ENCODE peak calls at places on chromosome 7, in seven cellular contexts. S is suprapubic skin, G is HCT116, J is upper lobe of right lung, T is brain microvascular endothelial cell, Z is pancreas, B is upper lobe of left lung. C is an unnamed sample.

GRCh38 chr7:95865716-95866371 is 93.5 kb downstream of the DYNC1I1 start:
- DNase-seq in S (no peak), G (peak; percentile 7), J (no peak), T (peak; percentile 33), Z (no peak), B (no peak), C (no peak)

GRCh38 chr7:52260046-52260665 is 775.3 kb upstream of the POM121L12 start:
- DNase-seq in S (no peak), G (no peak), J (no peak), T (no peak), Z (no peak), B (no peak), C (no peak)

GRCh38 chr7:151425670-151426075 is 14.3 kb downstream of the CRYGN start:
- DNase-seq in S (peak; percentile 35), G (no peak), J (peak; percentile 6), T (peak; percentile 60), Z (no peak), B (no peak), C (no peak)

GRCh38 chr7:88344956-88345832 is 38.5 kb upstream of the STEAP4 start:
- DNase-seq in S (no peak), G (peak; percentile 23), J (peak; percentile 80), T (peak; percentile 28), Z (peak; percentile 50), B (peak; percentile 75), C (no peak)

GRCh38 chr7:17298840-17299476 is 506 bp downstream of the AHR start:
- DNase-seq in S (peak; percentile 80), G (no peak), J (peak; percentile 85), T (no peak), Z (peak; percentile 48), B (peak; percentile 59), C (no peak)

GRCh38 chr7:142412551-142413193 is 154.8 kb upstream of the PRSS58 start:
- DNase-seq in S (no peak), G (peak; percentile 69), J (no peak), T (peak; percentile 54), Z (peak; percentile 18), B (no peak), C (no peak)

GRCh38 chr7:39465055-39465929 is 100.9 kb upstream of the YAE1 start:
- DNase-seq in S (no peak), G (peak; percentile 56), J (no peak), T (peak; percentile 60), Z (peak; percentile 59), B (peak; percentile 48), C (peak; percentile 31)

GRCh38 chr7:3747452-3747851 is 446.4 kb downstream of the SDK1 start:
- DNase-seq in S (no peak), G (no peak), J (no peak), T (no peak), Z (no peak), B (no peak), C (no peak)

GRCh38 chr7:46720761-46721160 is 799.7 kb upstream of the IGFBP3 start:
- DNase-seq in S (no peak), G (no peak), J (no peak), T (no peak), Z (no peak), B (no peak), C (no peak)

GRCh38 chr7:70663680-70664079 is 468.3 kb upstream of the GALNT17 start:
- DNase-seq in S (no peak), G (no peak), J (no peak), T (no peak), Z (no peak), B (no peak), C (no peak)

GRCh38 chr7:73768661-73769480 is 1.2 kb downstream of the CLDN3 start:
- DNase-seq in S (no peak), G (no peak), J (no peak), T (no peak), Z (peak; percentile 23), B (no peak), C (no peak)

GRCh38 chr7:153941061-153941460 is 111.1 kb upstream of the DPP6 start:
- DNase-seq in S (no peak), G (no peak), J (no peak), T (no peak), Z (no peak), B (no peak), C (no peak)

GRCh38 chr7:138579136-138579535 is 119.1 kb downstream of the TRIM24 start:
- DNase-seq in S (no peak), G (no peak), J (no peak), T (no peak), Z (no peak), B (no peak), C (no peak)

GRCh38 chr7:48139461-48139860 is 31.8 kb upstream of the ABCA13 start:
- DNase-seq in S (no peak), G (peak; percentile 6), J (no peak), T (no peak), Z (no peak), B (no peak), C (no peak)

GRCh38 chr7:1144269-1144771 is 15.7 kb downstream of the ZFAND2A start:
- DNase-seq in S (no peak), G (no peak), J (no peak), T (peak; percentile 29), Z (peak; percentile 58), B (peak; percentile 30), C (no peak)

GRCh38 chr7:24828871-24829661 is 71.8 kb upstream of the GSDME start:
- DNase-seq in S (no peak), G (no peak), J (no peak), T (peak; percentile 76), Z (no peak), B (no peak), C (no peak)

GRCh38 chr7:77887567-77887966 is 89.0 kb downstream of the PHTF2 start:
- DNase-seq in S (no peak), G (no peak), J (no peak), T (peak; percentile 71), Z (no peak), B (no peak), C (peak; percentile 25)

GRCh38 chr7:95794917-95795515 is 22.7 kb downstream of the DYNC1I1 start:
- DNase-seq in S (no peak), G (peak; percentile 43), J (no peak), T (peak; percentile 33), Z (peak; percentile 11), B (no peak), C (no peak)

GRCh38 chr7:1679326-1679965 is 9.4 kb downstream of the ELFN1 start:
- DNase-seq in S (peak; percentile 46), G (no peak), J (no peak), T (no peak), Z (no peak), B (peak; percentile 12), C (no peak)

GRCh38 chr7:1748076-1748750 is 78.1 kb downstream of the ELFN1 start:
- DNase-seq in S (no peak), G (no peak), J (no peak), T (no peak), Z (no peak), B (no peak), C (no peak)

GRCh38 chr7:134695321-134695860 is 48.7 kb downstream of the BPGM start:
- DNase-seq in S (no peak), G (no peak), J (no peak), T (peak; percentile 28), Z (no peak), B (no peak), C (no peak)

GRCh38 chr7:45000096-45001032 is at the start of gene CCM2:
- DNase-seq in S (peak; percentile 79), G (no peak), J (peak; percentile 83), T (no peak), Z (peak; percentile 56), B (peak; percentile 60), C (no peak)

GRCh38 chr7:3867847-3868246 is 566.8 kb downstream of the SDK1 start:
- DNase-seq in S (no peak), G (no peak), J (no peak), T (no peak), Z (no peak), B (no peak), C (no peak)

GRCh38 chr7:134625571-134625970 is 21.1 kb upstream of the BPGM start:
- DNase-seq in S (no peak), G (no peak), J (no peak), T (peak; percentile 40), Z (no peak), B (no peak), C (no peak)

GRCh38 chr7:140214075-140214684 is 37.4 kb upstream of the KDM7A start:
- DNase-seq in S (no peak), G (no peak), J (no peak), T (no peak), Z (peak; percentile 92), B (peak; percentile 68), C (peak; percentile 47)

GRCh38 chr7:107584716-107585115 is 4.7 kb downstream of the BCAP29 start:
- DNase-seq in S (no peak), G (no peak), J (no peak), T (no peak), Z (no peak), B (no peak), C (no peak)

GRCh38 chr7:96224682-96225081 is 97.2 kb downstream of the SLC25A13 start:
- DNase-seq in S (no peak), G (no peak), J (no peak), T (peak; percentile 16), Z (no peak), B (no peak), C (no peak)

GRCh38 chr7:150417863-150418262 is 32.6 kb upstream of the GIMAP8 start:
- DNase-seq in S (peak; percentile 34), G (no peak), J (no peak), T (no peak), Z (no peak), B (no peak), C (no peak)
- TF ChIP-seq CTCF in S (no peak), G (peak; percentile 41), J (no peak), T (peak; percentile 11), Z (no peak), B (no peak), C (no peak)

GRCh38 chr7:29806793-29807178 is 478 bp downstream of the WIPF3 start:
- DNase-seq in S (no peak), G (no peak), J (no peak), T (no peak), Z (no peak), B (no peak), C (no peak)
- H3K4me3 ChIP-seq in S (peak overlapping the region; percentile 65), G (peak overlapping the region; percentile 65), J (peak overlapping the region; percentile 41), T (peak overlapping the region; percentile 17), Z (peak overlapping the region; percentile 78), B (peak overlapping the region; percentile 57), C (peak overlapping the region; percentile 41)

DNA sequence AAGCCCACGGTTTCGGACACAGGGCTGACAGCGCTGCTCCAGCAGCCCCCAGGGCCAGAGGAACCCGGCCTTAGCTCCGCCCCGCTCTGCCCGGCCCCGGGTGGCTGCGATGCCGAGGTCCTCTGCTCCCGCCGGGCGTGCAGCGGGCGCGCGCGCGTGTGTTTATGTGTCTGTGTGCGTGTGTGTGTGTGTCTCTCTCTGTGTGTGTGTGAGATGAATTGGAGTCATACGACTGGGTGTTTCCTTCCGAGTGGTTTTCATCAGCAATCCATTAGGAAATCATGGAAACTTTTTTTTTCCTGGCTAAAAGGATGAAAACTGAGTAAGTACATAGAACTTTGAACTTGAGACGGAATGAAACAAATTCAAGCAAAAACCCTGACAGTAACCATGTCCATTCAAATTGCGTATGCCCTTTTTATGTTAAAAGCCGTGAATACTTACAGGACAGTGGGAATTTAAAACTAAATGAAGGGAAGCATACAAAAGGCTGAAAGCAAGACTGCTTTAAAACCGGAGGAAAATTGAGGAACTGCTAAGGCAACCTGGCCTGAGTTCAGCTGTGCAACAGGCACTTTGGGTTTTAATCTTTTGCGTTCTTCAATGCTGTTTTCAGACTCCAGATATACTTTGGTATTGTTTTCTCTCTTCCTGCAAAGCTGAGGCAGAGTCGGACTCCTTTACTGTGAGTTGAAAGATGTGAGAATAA is at the start of gene CPED1:
- DNase-seq in S (peak; percentile 85), G (no peak), J (peak; percentile 85), T (peak; percentile 73), Z (peak; percentile 40), B (peak; percentile 72), C (no peak)
- H3K27me3 ChIP-seq in S (peaks cover 11% of the 10 kb centered on the region), G (no peaks in the 10 kb centered on the region), J (no peaks in the 10 kb centered on the region), T (no peaks in the 10 kb centered on the region), Z (no peaks in the 10 kb centered on the region), B (no peaks in the 10 kb centered on the region), C (no peaks in the 10 kb centered on the region)

GRCh38 chr7:111741811-111742240 is 179.5 kb upstream of the IMMP2L start:
- DNase-seq in S (no peak), G (peak; percentile 75), J (no peak), T (peak; percentile 56), Z (peak; percentile 51), B (no peak), C (no peak)
- TF ChIP-seq CTCF in S (peak; percentile 53), G (peak; percentile 60), J (peak; percentile 53), T (peak; percentile 66), Z (peak; percentile 59), B (peak; percentile 59), C (peak; percentile 61)